ENCODE peak calls at places on chromosomes 1 and 21, in eight cellular contexts. K is RWPE1, L is spleen, D is NCI-H345, M is GM23248, Z is PC-3, O is tibial artery, Y is T-cell. W is an unnamed sample.

GRCh38 chr1:30008998-30009657 is 714.3 kb downstream of the MATN1 start:
- DNase-seq in K (peak; percentile 13), L (no peak), D (no peak), M (no peak), Z (peak; percentile 32), O (peak; percentile 44), Y (no peak), W (peak; percentile 25)

GRCh38 chr1:204359474-204360255 is at the start of gene PLEKHA6:
- DNase-seq in K (no peak), L (no peak), D (peak; percentile 71), M (peak; percentile 73), Z (no peak), O (peak; percentile 78), Y (no peak), W (no peak)

GRCh38 chr1:117638759-117639158 is 32.9 kb downstream of the TENT5C start:
- DNase-seq in K (no peak), L (no peak), D (peak; percentile 56), M (no peak), Z (no peak), O (no peak), Y (no peak), W (no peak)

GRCh38 chr21:45178971-45179370 is 104.6 kb downstream of the ADARB1 start:
- DNase-seq in K (no peak), L (no peak), D (no peak), M (no peak), Z (no peak), O (no peak), Y (no peak), W (no peak)

GRCh38 chr1:227215863-227216510 is 102.3 kb downstream of the CDC42BPA start:
- DNase-seq in K (no peak), L (no peak), D (no peak), M (no peak), Z (peak; percentile 59), O (no peak), Y (no peak), W (no peak)

GRCh38 chr1:36692465-36692864 is 209.8 kb upstream of the CSF3R start:
- DNase-seq in K (no peak), L (no peak), D (no peak), M (no peak), Z (no peak), O (no peak), Y (no peak), W (no peak)

GRCh38 chr1:75394386-75395139 is 216.4 kb downstream of the SLC44A5 start:
- DNase-seq in K (no peak), L (no peak), D (no peak), M (no peak), Z (no peak), O (no peak), Y (no peak), W (no peak)

GRCh38 chr1:44037154-44037553 is 5.9 kb upstream of the SLC6A9 start:
- DNase-seq in K (no peak), L (no peak), D (peak; percentile 10), M (no peak), Z (no peak), O (peak; percentile 25), Y (no peak), W (no peak)

GRCh38 chr1:93079685-93080141 is 630 bp downstream of the MTF2 start:
- DNase-seq in K (no peak), L (peak; percentile 79), D (peak; percentile 22), M (peak; percentile 49), Z (peak; percentile 7), O (peak; percentile 66), Y (no peak), W (peak; percentile 11)

GRCh38 chr1:110007458-110007857 is 22.9 kb downstream of the AHCYL1 start:
- DNase-seq in K (no peak), L (no peak), D (no peak), M (no peak), Z (no peak), O (no peak), Y (no peak), W (no peak)

GRCh38 chr1:204337047-204337446 is 22.7 kb downstream of the PLEKHA6 start:
- DNase-seq in K (no peak), L (no peak), D (no peak), M (peak; percentile 71), Z (no peak), O (no peak), Y (no peak), W (no peak)

GRCh38 chr21:33403128-33403785 is at the start of gene IFNGR2:
- DNase-seq in K (peak; percentile 38), L (peak; percentile 93), D (peak; percentile 45), M (peak; percentile 58), Z (peak; percentile 27), O (peak; percentile 71), Y (no peak), W (peak; percentile 24)

GRCh38 chr1:204127597-204128242 is 24.1 kb downstream of the ETNK2 start:
- DNase-seq in K (peak; percentile 93), L (no peak), D (peak; percentile 67), M (peak; percentile 94), Z (peak; percentile 97), O (peak; percentile 87), Y (no peak), W (peak; percentile 66)

GRCh38 chr21:25582888-25583287 is 24.4 kb downstream of the MRPL39 start:
- DNase-seq in K (no peak), L (no peak), D (no peak), M (no peak), Z (no peak), O (no peak), Y (no peak), W (no peak)

GRCh38 chr21:15826147-15826780 is 96.5 kb downstream of the USP25 start:
- DNase-seq in K (peak; percentile 51), L (no peak), D (no peak), M (peak; percentile 48), Z (peak; percentile 84), O (no peak), Y (no peak), W (peak; percentile 66)

GRCh38 chr1:27359822-27360158 is 7.0 kb downstream of the MAP3K6 start:
- DNase-seq in K (no peak), L (no peak), D (no peak), M (no peak), Z (no peak), O (no peak), Y (no peak), W (no peak)

GRCh38 chr1:242245255-242245654 is 246.4 kb upstream of the MAP1LC3C start:
- DNase-seq in K (no peak), L (no peak), D (no peak), M (no peak), Z (no peak), O (no peak), Y (no peak), W (no peak)

GRCh38 chr1:179809506-179810366 is 66.6 kb downstream of the FAM163A start:
- DNase-seq in K (peak; percentile 57), L (peak; percentile 84), D (peak; percentile 76), M (peak; percentile 78), Z (peak; percentile 66), O (peak; percentile 71), Y (peak; percentile 54), W (peak; percentile 54)

GRCh38 chr1:188670837-188671236 is 1806.8 kb downstream of the BRINP3 start:
- DNase-seq in K (peak; percentile 48), L (no peak), D (no peak), M (no peak), Z (peak; percentile 80), O (no peak), Y (no peak), W (peak; percentile 85)